ENCODE peak calls at places on chromosomes 3 and 15, in nine cellular contexts. One of them, this sample, is unnamed.

GRCh38 chr3:62875103-62876002 is at the start of gene CADPS:
- DNase-seq in activated CD8-positive, alpha-beta T cell treated with anti-CD3 and anti-CD28 coated beads, Interleukin-2, amount 10 ng/mL, durations not matched to agents 7 days and 5 days: no peak
- DNase-seq in cardiac fibroblast: no peak
- DNase-seq in foreskin melanocyte: no peak
- DNase-seq in NT2/D1: no peak
- DNase-seq in fibroblast of lung: peak
- DNase-seq in psoas muscle: no peak
- DNase-seq in nephron progenitor cell: peak
- DNase-seq in activated effector memory CD4-positive, alpha-beta T cell treated with Interleukin-2 at 50 U/mL for 16 hours: no peak
- DNase-seq in this sample: peak

GRCh38 chr3:124014366-124014942 is 22.5 kb upstream of the ROPN1 start:
- DNase-seq in activated CD8-positive, alpha-beta T cell treated with anti-CD3 and anti-CD28 coated beads, Interleukin-2, amount 10 ng/mL, durations not matched to agents 7 days and 5 days: no peak
- DNase-seq in cardiac fibroblast: peak
- DNase-seq in foreskin melanocyte: no peak
- DNase-seq in NT2/D1: no peak
- DNase-seq in fibroblast of lung: peak
- DNase-seq in psoas muscle: no peak
- DNase-seq in nephron progenitor cell: no peak
- DNase-seq in activated effector memory CD4-positive, alpha-beta T cell treated with Interleukin-2 at 50 U/mL for 16 hours: no peak
- DNase-seq in this sample: peak

GRCh38 chr15:72934006-72934405 is 118.3 kb upstream of the NEO1 start:
- DNase-seq in activated CD8-positive, alpha-beta T cell treated with anti-CD3 and anti-CD28 coated beads, Interleukin-2, amount 10 ng/mL, durations not matched to agents 7 days and 5 days: no peak
- DNase-seq in cardiac fibroblast: peak
- DNase-seq in foreskin melanocyte: peak
- DNase-seq in NT2/D1: no peak
- DNase-seq in fibroblast of lung: no peak
- DNase-seq in psoas muscle: no peak
- DNase-seq in nephron progenitor cell: no peak
- DNase-seq in activated effector memory CD4-positive, alpha-beta T cell treated with Interleukin-2 at 50 U/mL for 16 hours: no peak
- DNase-seq in this sample: peak

GRCh38 chr3:29240248-29240647 is 40.6 kb upstream of the RBMS3 start:
- DNase-seq in activated CD8-positive, alpha-beta T cell treated with anti-CD3 and anti-CD28 coated beads, Interleukin-2, amount 10 ng/mL, durations not matched to agents 7 days and 5 days: no peak
- DNase-seq in cardiac fibroblast: peak
- DNase-seq in foreskin melanocyte: peak
- DNase-seq in NT2/D1: peak
- DNase-seq in fibroblast of lung: peak
- DNase-seq in psoas muscle: no peak
- DNase-seq in nephron progenitor cell: no peak
- DNase-seq in activated effector memory CD4-positive, alpha-beta T cell treated with Interleukin-2 at 50 U/mL for 16 hours: no peak
- DNase-seq in this sample: no peak

GRCh38 chr3:149767720-149768119 is 15.4 kb upstream of the COMMD2 start:
- DNase-seq in activated CD8-positive, alpha-beta T cell treated with anti-CD3 and anti-CD28 coated beads, Interleukin-2, amount 10 ng/mL, durations not matched to agents 7 days and 5 days: no peak
- DNase-seq in cardiac fibroblast: no peak
- DNase-seq in foreskin melanocyte: no peak
- DNase-seq in NT2/D1: no peak
- DNase-seq in fibroblast of lung: no peak
- DNase-seq in psoas muscle: no peak
- DNase-seq in nephron progenitor cell: no peak
- DNase-seq in activated effector memory CD4-positive, alpha-beta T cell treated with Interleukin-2 at 50 U/mL for 16 hours: no peak
- DNase-seq in this sample: no peak

GRCh38 chr3:127174715-127175140 is 18.2 kb upstream of the PRR23E start:
- DNase-seq in activated CD8-positive, alpha-beta T cell treated with anti-CD3 and anti-CD28 coated beads, Interleukin-2, amount 10 ng/mL, durations not matched to agents 7 days and 5 days: no peak
- DNase-seq in cardiac fibroblast: no peak
- DNase-seq in foreskin melanocyte: no peak
- DNase-seq in NT2/D1: no peak
- DNase-seq in fibroblast of lung: no peak
- DNase-seq in psoas muscle: no peak
- DNase-seq in nephron progenitor cell: no peak
- DNase-seq in activated effector memory CD4-positive, alpha-beta T cell treated with Interleukin-2 at 50 U/mL for 16 hours: no peak
- DNase-seq in this sample: no peak

GRCh38 chr3:46918634-46919033 is 41.1 kb downstream of the PTH1R start:
- DNase-seq in activated CD8-positive, alpha-beta T cell treated with anti-CD3 and anti-CD28 coated beads, Interleukin-2, amount 10 ng/mL, durations not matched to agents 7 days and 5 days: no peak
- DNase-seq in cardiac fibroblast: no peak
- DNase-seq in foreskin melanocyte: no peak
- DNase-seq in NT2/D1: no peak
- DNase-seq in fibroblast of lung: no peak
- DNase-seq in psoas muscle: no peak
- DNase-seq in nephron progenitor cell: no peak
- DNase-seq in activated effector memory CD4-positive, alpha-beta T cell treated with Interleukin-2 at 50 U/mL for 16 hours: no peak
- DNase-seq in this sample: no peak

GRCh38 chr3:12585970-12586369 is 29.1 kb downstream of the MKRN2 start:
- DNase-seq in activated CD8-positive, alpha-beta T cell treated with anti-CD3 and anti-CD28 coated beads, Interleukin-2, amount 10 ng/mL, durations not matched to agents 7 days and 5 days: no peak
- DNase-seq in cardiac fibroblast: no peak
- DNase-seq in foreskin melanocyte: no peak
- DNase-seq in NT2/D1: no peak
- DNase-seq in fibroblast of lung: no peak
- DNase-seq in psoas muscle: no peak
- DNase-seq in nephron progenitor cell: no peak
- DNase-seq in activated effector memory CD4-positive, alpha-beta T cell treated with Interleukin-2 at 50 U/mL for 16 hours: no peak
- DNase-seq in this sample: no peak

GRCh38 chr15:98003976-98004375 is 43.5 kb downstream of the ARRDC4 start:
- DNase-seq in activated CD8-positive, alpha-beta T cell treated with anti-CD3 and anti-CD28 coated beads, Interleukin-2, amount 10 ng/mL, durations not matched to agents 7 days and 5 days: no peak
- DNase-seq in cardiac fibroblast: no peak
- DNase-seq in foreskin melanocyte: no peak
- DNase-seq in NT2/D1: no peak
- DNase-seq in fibroblast of lung: no peak
- DNase-seq in psoas muscle: no peak
- DNase-seq in nephron progenitor cell: no peak
- DNase-seq in activated effector memory CD4-positive, alpha-beta T cell treated with Interleukin-2 at 50 U/mL for 16 hours: no peak
- DNase-seq in this sample: peak

GRCh38 chr15:58355352-58355964 is 76.3 kb upstream of the LIPC start:
- DNase-seq in activated CD8-positive, alpha-beta T cell treated with anti-CD3 and anti-CD28 coated beads, Interleukin-2, amount 10 ng/mL, durations not matched to agents 7 days and 5 days: no peak
- DNase-seq in cardiac fibroblast: no peak
- DNase-seq in foreskin melanocyte: no peak
- DNase-seq in NT2/D1: no peak
- DNase-seq in fibroblast of lung: no peak
- DNase-seq in psoas muscle: no peak
- DNase-seq in nephron progenitor cell: no peak
- DNase-seq in activated effector memory CD4-positive, alpha-beta T cell treated with Interleukin-2 at 50 U/mL for 16 hours: no peak
- DNase-seq in this sample: no peak

GRCh38 chr3:135982922-135983581 is 17.5 kb downstream of the PPP2R3A start:
- DNase-seq in activated CD8-positive, alpha-beta T cell treated with anti-CD3 and anti-CD28 coated beads, Interleukin-2, amount 10 ng/mL, durations not matched to agents 7 days and 5 days: no peak
- DNase-seq in cardiac fibroblast: peak
- DNase-seq in foreskin melanocyte: no peak
- DNase-seq in NT2/D1: no peak
- DNase-seq in fibroblast of lung: no peak
- DNase-seq in psoas muscle: no peak
- DNase-seq in nephron progenitor cell: no peak
- DNase-seq in activated effector memory CD4-positive, alpha-beta T cell treated with Interleukin-2 at 50 U/mL for 16 hours: no peak
- DNase-seq in this sample: peak

GRCh38 chr3:81270603-81271371 is 490.7 kb downstream of the GBE1 start:
- DNase-seq in activated CD8-positive, alpha-beta T cell treated with anti-CD3 and anti-CD28 coated beads, Interleukin-2, amount 10 ng/mL, durations not matched to agents 7 days and 5 days: no peak
- DNase-seq in cardiac fibroblast: no peak
- DNase-seq in foreskin melanocyte: no peak
- DNase-seq in NT2/D1: no peak
- DNase-seq in fibroblast of lung: no peak
- DNase-seq in psoas muscle: no peak
- DNase-seq in nephron progenitor cell: no peak
- DNase-seq in activated effector memory CD4-positive, alpha-beta T cell treated with Interleukin-2 at 50 U/mL for 16 hours: no peak
- DNase-seq in this sample: no peak

GRCh38 chr15:82548700-82549099 is 8.4 kb upstream of the RPS17 start:
- DNase-seq in activated CD8-positive, alpha-beta T cell treated with anti-CD3 and anti-CD28 coated beads, Interleukin-2, amount 10 ng/mL, durations not matched to agents 7 days and 5 days: no peak
- DNase-seq in cardiac fibroblast: no peak
- DNase-seq in foreskin melanocyte: no peak
- DNase-seq in NT2/D1: no peak
- DNase-seq in fibroblast of lung: no peak
- DNase-seq in psoas muscle: no peak
- DNase-seq in nephron progenitor cell: no peak
- DNase-seq in activated effector memory CD4-positive, alpha-beta T cell treated with Interleukin-2 at 50 U/mL for 16 hours: no peak
- DNase-seq in this sample: no peak

GRCh38 chr3:9185046-9185445 is 64.4 kb downstream of the SRGAP3 start:
- DNase-seq in activated CD8-positive, alpha-beta T cell treated with anti-CD3 and anti-CD28 coated beads, Interleukin-2, amount 10 ng/mL, durations not matched to agents 7 days and 5 days: no peak
- DNase-seq in cardiac fibroblast: no peak
- DNase-seq in foreskin melanocyte: no peak
- DNase-seq in NT2/D1: no peak
- DNase-seq in fibroblast of lung: no peak
- DNase-seq in psoas muscle: no peak
- DNase-seq in nephron progenitor cell: no peak
- DNase-seq in activated effector memory CD4-positive, alpha-beta T cell treated with Interleukin-2 at 50 U/mL for 16 hours: no peak
- DNase-seq in this sample: no peak

GRCh38 chr3:118332699-118333098 is 701.9 kb downstream of the IGSF11 start:
- DNase-seq in activated CD8-positive, alpha-beta T cell treated with anti-CD3 and anti-CD28 coated beads, Interleukin-2, amount 10 ng/mL, durations not matched to agents 7 days and 5 days: no peak
- DNase-seq in cardiac fibroblast: no peak
- DNase-seq in foreskin melanocyte: no peak
- DNase-seq in NT2/D1: no peak
- DNase-seq in fibroblast of lung: no peak
- DNase-seq in psoas muscle: no peak
- DNase-seq in nephron progenitor cell: no peak
- DNase-seq in activated effector memory CD4-positive, alpha-beta T cell treated with Interleukin-2 at 50 U/mL for 16 hours: no peak
- DNase-seq in this sample: no peak

GRCh38 chr3:178159691-178160090 is 376.5 kb upstream of the KCNMB2 start:
- DNase-seq in activated CD8-positive, alpha-beta T cell treated with anti-CD3 and anti-CD28 coated beads, Interleukin-2, amount 10 ng/mL, durations not matched to agents 7 days and 5 days: no peak
- DNase-seq in cardiac fibroblast: no peak
- DNase-seq in foreskin melanocyte: no peak
- DNase-seq in NT2/D1: peak
- DNase-seq in fibroblast of lung: no peak
- DNase-seq in psoas muscle: no peak
- DNase-seq in nephron progenitor cell: no peak
- DNase-seq in activated effector memory CD4-positive, alpha-beta T cell treated with Interleukin-2 at 50 U/mL for 16 hours: no peak
- DNase-seq in this sample: no peak

GRCh38 chr3:16474304-16474703 is 39.2 kb downstream of the RFTN1 start:
- DNase-seq in activated CD8-positive, alpha-beta T cell treated with anti-CD3 and anti-CD28 coated beads, Interleukin-2, amount 10 ng/mL, durations not matched to agents 7 days and 5 days: no peak
- DNase-seq in cardiac fibroblast: peak
- DNase-seq in foreskin melanocyte: no peak
- DNase-seq in NT2/D1: no peak
- DNase-seq in fibroblast of lung: peak
- DNase-seq in psoas muscle: no peak
- DNase-seq in nephron progenitor cell: no peak
- DNase-seq in activated effector memory CD4-positive, alpha-beta T cell treated with Interleukin-2 at 50 U/mL for 16 hours: no peak
- DNase-seq in this sample: no peak

GRCh38 chr15:46293550-46293949 is 658.7 kb downstream of the SQOR start:
- DNase-seq in activated CD8-positive, alpha-beta T cell treated with anti-CD3 and anti-CD28 coated beads, Interleukin-2, amount 10 ng/mL, durations not matched to agents 7 days and 5 days: no peak
- DNase-seq in cardiac fibroblast: no peak
- DNase-seq in foreskin melanocyte: no peak
- DNase-seq in NT2/D1: no peak
- DNase-seq in fibroblast of lung: no peak
- DNase-seq in psoas muscle: no peak
- DNase-seq in nephron progenitor cell: no peak
- DNase-seq in activated effector memory CD4-positive, alpha-beta T cell treated with Interleukin-2 at 50 U/mL for 16 hours: no peak
- DNase-seq in this sample: no peak

GRCh38 chr3:190709351-190709773 is 153.1 kb downstream of the GMNC start:
- DNase-seq in activated CD8-positive, alpha-beta T cell treated with anti-CD3 and anti-CD28 coated beads, Interleukin-2, amount 10 ng/mL, durations not matched to agents 7 days and 5 days: no peak
- DNase-seq in cardiac fibroblast: peak
- DNase-seq in foreskin melanocyte: no peak
- DNase-seq in NT2/D1: no peak
- DNase-seq in fibroblast of lung: peak
- DNase-seq in psoas muscle: no peak
- DNase-seq in nephron progenitor cell: no peak
- DNase-seq in activated effector memory CD4-positive, alpha-beta T cell treated with Interleukin-2 at 50 U/mL for 16 hours: no peak
- DNase-seq in this sample: no peak

GRCh38 chr3:183714622-183715021 is 17.0 kb downstream of the YEATS2 start:
- DNase-seq in activated CD8-positive, alpha-beta T cell treated with anti-CD3 and anti-CD28 coated beads, Interleukin-2, amount 10 ng/mL, durations not matched to agents 7 days and 5 days: no peak
- DNase-seq in cardiac fibroblast: no peak
- DNase-seq in foreskin melanocyte: peak
- DNase-seq in NT2/D1: no peak
- DNase-seq in fibroblast of lung: no peak
- DNase-seq in psoas muscle: no peak
- DNase-seq in nephron progenitor cell: no peak
- DNase-seq in activated effector memory CD4-positive, alpha-beta T cell treated with Interleukin-2 at 50 U/mL for 16 hours: no peak
- DNase-seq in this sample: no peak

GRCh38 chr3:38837358-38837757 is 21.3 kb upstream of the SCN10A start:
- DNase-seq in activated CD8-positive, alpha-beta T cell treated with anti-CD3 and anti-CD28 coated beads, Interleukin-2, amount 10 ng/mL, durations not matched to agents 7 days and 5 days: no peak
- DNase-seq in cardiac fibroblast: no peak
- DNase-seq in foreskin melanocyte: no peak
- DNase-seq in NT2/D1: no peak
- DNase-seq in fibroblast of lung: no peak
- DNase-seq in psoas muscle: no peak
- DNase-seq in nephron progenitor cell: no peak
- DNase-seq in activated effector memory CD4-positive, alpha-beta T cell treated with Interleukin-2 at 50 U/mL for 16 hours: no peak
- DNase-seq in this sample: no peak

GRCh38 chr3:153757839-153758238 is 363.4 kb upstream of the ARHGEF26 start:
- DNase-seq in activated CD8-positive, alpha-beta T cell treated with anti-CD3 and anti-CD28 coated beads, Interleukin-2, amount 10 ng/mL, durations not matched to agents 7 days and 5 days: no peak
- DNase-seq in cardiac fibroblast: no peak
- DNase-seq in foreskin melanocyte: no peak
- DNase-seq in NT2/D1: no peak
- DNase-seq in fibroblast of lung: no peak
- DNase-seq in psoas muscle: no peak
- DNase-seq in nephron progenitor cell: no peak
- DNase-seq in activated effector memory CD4-positive, alpha-beta T cell treated with Interleukin-2 at 50 U/mL for 16 hours: no peak
- DNase-seq in this sample: no peak

GRCh38 chr3:14424711-14425573 is 22.5 kb downstream of the SLC6A6 start:
- DNase-seq in activated CD8-positive, alpha-beta T cell treated with anti-CD3 and anti-CD28 coated beads, Interleukin-2, amount 10 ng/mL, durations not matched to agents 7 days and 5 days: peak
- DNase-seq in cardiac fibroblast: no peak
- DNase-seq in foreskin melanocyte: no peak
- DNase-seq in NT2/D1: no peak
- DNase-seq in fibroblast of lung: peak
- DNase-seq in psoas muscle: no peak
- DNase-seq in nephron progenitor cell: no peak
- DNase-seq in activated effector memory CD4-positive, alpha-beta T cell treated with Interleukin-2 at 50 U/mL for 16 hours: peak
- DNase-seq in this sample: no peak

GRCh38 chr3:16102905-16103364 is 71.5 kb upstream of the GALNT15 start:
- DNase-seq in activated CD8-positive, alpha-beta T cell treated with anti-CD3 and anti-CD28 coated beads, Interleukin-2, amount 10 ng/mL, durations not matched to agents 7 days and 5 days: no peak
- DNase-seq in cardiac fibroblast: peak
- DNase-seq in foreskin melanocyte: peak
- DNase-seq in NT2/D1: no peak
- DNase-seq in fibroblast of lung: peak
- DNase-seq in psoas muscle: no peak
- DNase-seq in nephron progenitor cell: no peak
- DNase-seq in activated effector memory CD4-positive, alpha-beta T cell treated with Interleukin-2 at 50 U/mL for 16 hours: no peak
- DNase-seq in this sample: no peak

GRCh38 chr3:183185696-183186095 is 23.2 kb upstream of the LAMP3 start:
- DNase-seq in activated CD8-positive, alpha-beta T cell treated with anti-CD3 and anti-CD28 coated beads, Interleukin-2, amount 10 ng/mL, durations not matched to agents 7 days and 5 days: no peak
- DNase-seq in cardiac fibroblast: peak
- DNase-seq in foreskin melanocyte: peak
- DNase-seq in NT2/D1: no peak
- DNase-seq in fibroblast of lung: peak
- DNase-seq in psoas muscle: no peak
- DNase-seq in nephron progenitor cell: no peak
- DNase-seq in activated effector memory CD4-positive, alpha-beta T cell treated with Interleukin-2 at 50 U/mL for 16 hours: no peak
- DNase-seq in this sample: peak